ENCODE peak calls at places on chromosomes 12 and 14, in five cellular contexts. One of them, this sample, is unnamed.

GRCh38 chr14:94562019-94562418 is 777 bp downstream of the SERPINA4 start:
- DNase-seq in psoas muscle: no peak
- DNase-seq in amygdala: no peak
- DNase-seq in mucosa of gallbladder: no peak
- DNase-seq in HTR-8/SVneo: no peak
- DNase-seq in this sample: no peak

GRCh38 chr14:34059925-34060746 is 109.3 kb upstream of the EGLN3 start:
- DNase-seq in psoas muscle: peak
- DNase-seq in amygdala: peak
- DNase-seq in mucosa of gallbladder: peak
- DNase-seq in HTR-8/SVneo: peak
- DNase-seq in this sample: peak

GRCh38 chr12:111012918-111013317 is 92.5 kb upstream of the MYL2 start:
- DNase-seq in psoas muscle: no peak
- DNase-seq in amygdala: no peak
- DNase-seq in mucosa of gallbladder: no peak
- DNase-seq in HTR-8/SVneo: no peak
- DNase-seq in this sample: no peak

GRCh38 chr12:128592345-128592744 is 231.4 kb downstream of the SLC15A4 start:
- DNase-seq in psoas muscle: no peak
- DNase-seq in amygdala: no peak
- DNase-seq in mucosa of gallbladder: no peak
- DNase-seq in HTR-8/SVneo: no peak
- DNase-seq in this sample: no peak

GRCh38 chr12:124087251-124088141 is 114.5 kb downstream of the ZNF664 start:
- DNase-seq in psoas muscle: no peak
- DNase-seq in amygdala: no peak
- DNase-seq in mucosa of gallbladder: no peak
- DNase-seq in HTR-8/SVneo: no peak
- DNase-seq in this sample: no peak

GRCh38 chr12:93048646-93049045 is 119.6 kb upstream of the EEA1 start:
- DNase-seq in psoas muscle: no peak
- DNase-seq in amygdala: no peak
- DNase-seq in mucosa of gallbladder: peak
- DNase-seq in HTR-8/SVneo: no peak
- DNase-seq in this sample: no peak

GRCh38 chr14:37592288-37593274 is 2.5 kb downstream of the FOXA1 start:
- DNase-seq in psoas muscle: no peak
- DNase-seq in amygdala: no peak
- DNase-seq in mucosa of gallbladder: no peak
- DNase-seq in HTR-8/SVneo: no peak
- DNase-seq in this sample: no peak

GRCh38 chr14:101069666-101070362 is 166.3 kb upstream of the RTL1 start:
- DNase-seq in psoas muscle: peak
- DNase-seq in amygdala: no peak
- DNase-seq in mucosa of gallbladder: no peak
- DNase-seq in HTR-8/SVneo: no peak
- DNase-seq in this sample: no peak

GRCh38 chr12:39764944-39765560 is 145.4 kb upstream of the ABCD2 start:
- DNase-seq in psoas muscle: no peak
- DNase-seq in amygdala: no peak
- DNase-seq in mucosa of gallbladder: no peak
- DNase-seq in HTR-8/SVneo: no peak
- DNase-seq in this sample: no peak

GRCh38 chr12:32107376-32108267 is 975 bp downstream of the BICD1 start:
- DNase-seq in psoas muscle: peak
- DNase-seq in amygdala: peak
- DNase-seq in mucosa of gallbladder: no peak
- DNase-seq in HTR-8/SVneo: no peak
- DNase-seq in this sample: peak

GRCh38 chr12:111467862-111468245 is 62.1 kb downstream of the SH2B3 start:
- DNase-seq in psoas muscle: no peak
- DNase-seq in amygdala: no peak
- DNase-seq in mucosa of gallbladder: no peak
- DNase-seq in HTR-8/SVneo: no peak
- DNase-seq in this sample: no peak

GRCh38 chr12:57099062-57099714 is 10.3 kb downstream of the NAB2 start:
- DNase-seq in psoas muscle: no peak
- DNase-seq in amygdala: no peak
- DNase-seq in mucosa of gallbladder: no peak
- DNase-seq in HTR-8/SVneo: no peak
- DNase-seq in this sample: no peak

GRCh38 chr12:47636908-47637780 is 68.7 kb downstream of the RPAP3 start:
- DNase-seq in psoas muscle: peak
- DNase-seq in amygdala: no peak
- DNase-seq in mucosa of gallbladder: no peak
- DNase-seq in HTR-8/SVneo: no peak
- DNase-seq in this sample: no peak

GRCh38 chr14:58777541-58777979 is 139.8 kb downstream of the DACT1 start:
- DNase-seq in psoas muscle: no peak
- DNase-seq in amygdala: no peak
- DNase-seq in mucosa of gallbladder: no peak
- DNase-seq in HTR-8/SVneo: no peak
- DNase-seq in this sample: no peak

GRCh38 chr12:8922544-8922943 is 8.2 kb downstream of the PHC1 start:
- DNase-seq in psoas muscle: no peak
- DNase-seq in amygdala: no peak
- DNase-seq in mucosa of gallbladder: no peak
- DNase-seq in HTR-8/SVneo: no peak
- DNase-seq in this sample: no peak

This sample was measured in caudate nucleus.